ENCODE peak calls at places on chromosomes 2 and 18, in nine cellular contexts. O is PC-3, Z is body of pancreas, H is keratinocyte, T is left ventricle myocardium inferior, X is colonic mucosa, G is upper lobe of right lung, R is right atrium auricular region, D is stomach. P is an unnamed sample.

GRCh38 chr2:10839813-10840212 is 27.2 kb upstream of the PDIA6 start:
- DNase-seq in O (peak; percentile 29), Z (no peak), H (no peak), T (no peak), X (no peak), G (no peak), R (no peak), D (no peak), P (no peak)

GRCh38 chr2:128442891-128443302 is 124.2 kb upstream of the HS6ST1 start:
- DNase-seq in O (no peak), Z (peak; percentile 33), H (no peak), T (no peak), X (peak; percentile 21), G (peak; percentile 71), R (peak; percentile 57), D (peak; percentile 54), P (no peak)

GRCh38 chr2:28080911-28081310 is 190.4 kb downstream of the BABAM2 start:
- DNase-seq in O (peak; percentile 51), Z (no peak), H (no peak), T (no peak), X (no peak), G (no peak), R (no peak), D (no peak), P (no peak)

GRCh38 chr2:171160119-171160629 is 519 bp downstream of the TLK1 start:
- DNase-seq in O (peak; percentile 48), Z (peak; percentile 70), H (no peak), T (peak; percentile 66), X (peak; percentile 67), G (peak; percentile 87), R (peak; percentile 72), D (peak; percentile 69), P (peak; percentile 78)

GRCh38 chr2:28408764-28409599 is 16.3 kb downstream of the FOSL2 start:
- DNase-seq in O (no peak), Z (peak; percentile 23), H (no peak), T (no peak), X (peak; percentile 50), G (peak; percentile 74), R (no peak), D (no peak), P (no peak)

GRCh38 chr2:23520256-23520655 is 135.3 kb downstream of the KLHL29 start:
- DNase-seq in O (no peak), Z (no peak), H (no peak), T (no peak), X (no peak), G (no peak), R (no peak), D (no peak), P (no peak)

GRCh38 chr2:215410932-215411285 is 25.0 kb downstream of the FN1 start:
- DNase-seq in O (peak; percentile 97), Z (no peak), H (peak; percentile 73), T (no peak), X (no peak), G (no peak), R (no peak), D (no peak), P (no peak)

GRCh38 chr2:150169230-150169629 is 318.2 kb downstream of the RND3 start:
- DNase-seq in O (peak; percentile 71), Z (peak; percentile 58), H (no peak), T (peak; percentile 32), X (peak; percentile 34), G (no peak), R (peak; percentile 64), D (peak; percentile 62), P (peak; percentile 47)

GRCh38 chr2:195505701-195506100 is 151.3 kb upstream of the SLC39A10 start:
- DNase-seq in O (no peak), Z (no peak), H (no peak), T (no peak), X (no peak), G (no peak), R (no peak), D (no peak), P (no peak)

GRCh38 chr18:27605107-27605834 is 420.2 kb upstream of the CHST9 start:
- DNase-seq in O (peak; percentile 83), Z (peak; percentile 71), H (peak; percentile 33), T (no peak), X (peak; percentile 59), G (no peak), R (peak; percentile 66), D (peak; percentile 66), P (peak; percentile 72)

GRCh38 chr2:222280795-222281194 is 18.0 kb downstream of the PAX3 start:
- DNase-seq in O (no peak), Z (no peak), H (no peak), T (no peak), X (no peak), G (no peak), R (no peak), D (no peak), P (no peak)
- H3K27me3 ChIP-seq in O (peaks cover 77% of the 10 kb centered on the region), Z (no peaks in the 10 kb centered on the region), H (peaks cover 8% of the 10 kb centered on the region), T (peaks cover 96% of the 10 kb centered on the region), X (peaks cover 4% of the 10 kb centered on the region), G (peaks cover 50% of the 10 kb centered on the region), R (no peaks in the 10 kb centered on the region), D (peaks cover 40% of the 10 kb centered on the region), P (no peaks in the 10 kb centered on the region)

GRCh38 chr2:85216051-85216431 is 82.8 kb downstream of the TCF7L1 start:
- DNase-seq in O (no peak), Z (no peak), H (no peak), T (no peak), X (no peak), G (no peak), R (no peak), D (no peak), P (no peak)

GRCh38 chr2:85216927-85217326 is 83.7 kb downstream of the TCF7L1 start:
- DNase-seq in O (no peak), Z (no peak), H (no peak), T (no peak), X (no peak), G (no peak), R (no peak), D (no peak), P (no peak)

GRCh38 chr2:85213404-85213803 is 80.2 kb downstream of the TCF7L1 start:
- DNase-seq in O (no peak), Z (no peak), H (no peak), T (no peak), X (no peak), G (no peak), R (no peak), D (no peak), P (no peak)

GRCh38 chr2:85213893-85214512 is 80.8 kb downstream of the TCF7L1 start:
- DNase-seq in O (no peak), Z (no peak), H (no peak), T (no peak), X (no peak), G (no peak), R (no peak), D (no peak), P (no peak)

DNA sequence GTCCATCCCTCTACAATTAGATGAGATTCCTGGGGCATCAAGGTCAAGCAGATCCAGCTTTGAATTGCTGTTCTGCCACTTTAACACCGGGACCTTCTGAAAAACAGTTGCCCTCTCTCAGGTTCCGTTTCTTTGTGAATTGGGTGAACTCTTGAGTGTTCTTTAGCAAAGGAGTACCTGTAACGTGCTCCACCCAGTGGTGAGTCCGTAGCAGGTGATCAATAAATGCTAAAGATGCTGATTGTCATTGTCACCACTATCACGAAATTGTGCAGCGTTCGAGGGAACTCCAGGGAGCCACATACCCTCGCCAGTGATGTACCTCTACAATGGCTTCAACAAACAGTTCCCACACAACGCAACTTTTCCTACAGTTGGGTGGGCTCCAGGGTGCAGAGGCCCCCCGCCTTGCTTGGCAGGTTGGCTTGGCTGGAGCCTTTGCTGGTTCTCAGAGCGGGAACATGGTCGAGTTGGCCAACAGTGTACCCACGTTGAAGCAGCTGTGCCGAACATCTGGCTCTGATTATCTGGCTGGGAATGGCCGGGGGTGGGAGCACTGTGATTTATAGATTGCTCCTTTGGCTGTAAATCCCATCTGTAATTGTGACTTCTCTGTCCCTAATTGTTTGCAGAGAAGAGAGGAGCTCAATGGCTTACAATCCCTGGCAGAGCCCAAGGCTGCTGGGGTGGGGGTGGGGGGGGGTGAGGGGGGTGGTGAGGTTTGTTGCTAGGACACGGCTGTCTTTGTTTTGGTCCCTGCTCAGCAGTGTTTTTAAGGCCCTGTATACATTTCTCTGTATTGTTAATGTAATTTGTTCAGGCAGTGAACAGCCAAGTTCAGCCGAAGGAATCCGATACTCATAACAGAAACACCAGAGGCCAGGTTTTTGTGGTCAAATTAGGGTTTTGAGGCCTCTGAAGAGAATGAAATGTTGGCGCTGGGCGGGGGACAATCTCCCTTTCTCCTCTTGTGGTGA is 82.2 kb downstream of the TCF7L1 start:
- DNase-seq in O (no peak), Z (peak; percentile 29), H (no peak), T (no peak), X (no peak), G (no peak), R (no peak), D (no peak), P (peak; percentile 53)
- H3K27ac ChIP-seq in O (no peak overlapping the region), Z (no peak overlapping the region), H (no peak overlapping the region), T (no peak overlapping the region), X (no peak overlapping the region), G (peak overlapping the region; percentile 11), R (no peak overlapping the region), D (peak overlapping the region; percentile 58), P (no peak overlapping the region)

GRCh38 chr2:176546550-176546949 is 277.3 kb downstream of the MTX2 start:
- DNase-seq in O (no peak), Z (no peak), H (no peak), T (no peak), X (no peak), G (no peak), R (no peak), D (no peak), P (no peak)
- H3K27me3 ChIP-seq in O (no peaks in the 10 kb centered on the region), Z (no peaks in the 10 kb centered on the region), H (peaks cover 4% of the 10 kb centered on the region), T (peaks cover 59% of the 10 kb centered on the region), X (no peaks in the 10 kb centered on the region), G (peaks cover 3% of the 10 kb centered on the region), R (no peaks in the 10 kb centered on the region), D (no peaks in the 10 kb centered on the region), P (no peaks in the 10 kb centered on the region)

GRCh38 chr2:175206866-175207265 is 25.4 kb upstream of the ATP5MC3 start:
- DNase-seq in O (no peak), Z (no peak), H (no peak), T (no peak), X (no peak), G (no peak), R (no peak), D (no peak), P (no peak)

GRCh38 chr2:175205523-175205922 is 24.0 kb upstream of the ATP5MC3 start:
- DNase-seq in O (peak; percentile 32), Z (no peak), H (no peak), T (no peak), X (no peak), G (no peak), R (no peak), D (no peak), P (no peak)

GRCh38 chr2:175203621-175204496 is 22.3 kb upstream of the ATP5MC3 start:
- DNase-seq in O (peak; percentile 72), Z (peak; percentile 76), H (no peak), T (no peak), X (peak; percentile 33), G (no peak), R (no peak), D (peak; percentile 59), P (peak; percentile 62)

DNA sequence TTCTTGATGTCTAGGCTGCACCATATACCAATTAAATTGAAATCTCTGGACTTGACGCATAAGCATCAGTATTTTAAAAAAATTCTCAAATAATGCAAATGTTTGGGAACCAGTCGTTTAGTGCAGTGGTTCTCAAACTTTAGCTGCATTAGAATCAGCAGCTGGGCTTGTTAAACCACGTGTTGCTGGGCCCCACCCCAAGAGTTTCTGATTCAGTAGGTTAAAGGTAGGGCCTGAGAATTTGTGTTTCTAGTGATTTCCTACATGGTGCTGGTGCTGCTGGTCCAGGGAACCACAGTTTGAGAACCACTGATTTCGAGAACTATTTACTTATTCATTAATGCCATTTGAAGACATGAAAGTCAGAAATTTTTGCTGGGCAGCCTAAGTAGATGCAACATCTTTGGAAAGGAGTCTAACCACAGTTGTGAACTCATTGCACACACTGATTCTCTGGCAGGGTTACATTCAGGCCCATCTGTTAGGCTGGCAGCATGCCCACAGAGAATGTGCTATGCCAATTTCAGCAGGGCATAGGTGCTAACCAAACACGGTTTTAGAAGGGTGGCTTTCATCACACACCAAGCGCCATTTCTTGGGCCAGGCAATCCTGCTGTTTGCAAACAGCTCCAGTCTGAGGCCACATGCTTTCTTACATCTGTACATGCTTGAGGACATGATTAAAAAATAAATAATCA is 26.4 kb upstream of the ATP5MC3 start:
- DNase-seq in O (no peak), Z (peak; percentile 87), H (no peak), T (peak; percentile 69), X (no peak), G (no peak), R (peak; percentile 63), D (peak; percentile 83), P (peak; percentile 24)
- H3K27ac ChIP-seq in O (no peak overlapping the region), Z (no peak overlapping the region), H (no peak overlapping the region), T (peak overlapping the region; percentile 46), X (no peak overlapping the region), G (no peak overlapping the region), R (no peak overlapping the region), D (no peak overlapping the region), P (no peak overlapping the region)